ENCODE peak calls at places on chromosome 4, in eight cellular contexts. One of them, this sample, is unnamed.

GRCh38 chr4:47061435-47061834 is 30.1 kb downstream of the GABRB1 start:
- DNase-seq in heart left ventricle: no peak
- DNase-seq in transverse colon: no peak
- DNase-seq in tibial nerve: no peak
- DNase-seq in right lobe of liver: no peak
- DNase-seq in breast epithelium: no peak
- DNase-seq in stomach: no peak
- DNase-seq in endothelial cell of umbilical vein: no peak
- DNase-seq in this sample: no peak

GRCh38 chr4:48025005-48025404 is 8.4 kb downstream of the NIPAL1 start:
- DNase-seq in heart left ventricle: no peak
- DNase-seq in transverse colon: no peak
- DNase-seq in tibial nerve: no peak
- DNase-seq in right lobe of liver: no peak
- DNase-seq in breast epithelium: no peak
- DNase-seq in stomach: no peak
- DNase-seq in endothelial cell of umbilical vein: no peak
- DNase-seq in this sample: no peak

GRCh38 chr4:121697626-121698025 is 846 bp upstream of the ANXA5 start:
- DNase-seq in heart left ventricle: no peak
- DNase-seq in transverse colon: no peak
- DNase-seq in tibial nerve: no peak
- DNase-seq in right lobe of liver: no peak
- DNase-seq in breast epithelium: no peak
- DNase-seq in stomach: no peak
- DNase-seq in endothelial cell of umbilical vein: no peak
- DNase-seq in this sample: peak

GRCh38 chr4:1218892-1219552 is 29.9 kb downstream of the CTBP1 start:
- DNase-seq in heart left ventricle: no peak
- DNase-seq in transverse colon: peak
- DNase-seq in tibial nerve: no peak
- DNase-seq in right lobe of liver: no peak
- DNase-seq in breast epithelium: no peak
- DNase-seq in stomach: no peak
- DNase-seq in endothelial cell of umbilical vein: no peak
- DNase-seq in this sample: no peak

GRCh38 chr4:101019313-101019712 is 328.0 kb downstream of the PPP3CA start:
- DNase-seq in heart left ventricle: no peak
- DNase-seq in transverse colon: no peak
- DNase-seq in tibial nerve: no peak
- DNase-seq in right lobe of liver: no peak
- DNase-seq in breast epithelium: no peak
- DNase-seq in stomach: no peak
- DNase-seq in endothelial cell of umbilical vein: no peak
- DNase-seq in this sample: no peak

GRCh38 chr4:128958194-128958593 is 135.1 kb downstream of the SCLT1 start:
- DNase-seq in heart left ventricle: no peak
- DNase-seq in transverse colon: no peak
- DNase-seq in tibial nerve: no peak
- DNase-seq in right lobe of liver: no peak
- DNase-seq in breast epithelium: no peak
- DNase-seq in stomach: no peak
- DNase-seq in endothelial cell of umbilical vein: no peak
- DNase-seq in this sample: no peak

GRCh38 chr4:929970-930625 is 2.0 kb downstream of the GAK start:
- DNase-seq in heart left ventricle: no peak
- DNase-seq in transverse colon: no peak
- DNase-seq in tibial nerve: no peak
- DNase-seq in right lobe of liver: peak
- DNase-seq in breast epithelium: no peak
- DNase-seq in stomach: peak
- DNase-seq in endothelial cell of umbilical vein: no peak
- DNase-seq in this sample: peak

GRCh38 chr4:108415389-108415788 is 205.0 kb upstream of the RPL34 start:
- DNase-seq in heart left ventricle: no peak
- DNase-seq in transverse colon: no peak
- DNase-seq in tibial nerve: no peak
- DNase-seq in right lobe of liver: no peak
- DNase-seq in breast epithelium: no peak
- DNase-seq in stomach: no peak
- DNase-seq in endothelial cell of umbilical vein: no peak
- DNase-seq in this sample: no peak

GRCh38 chr4:177380730-177381287 is 61.4 kb downstream of the AGA start:
- DNase-seq in heart left ventricle: no peak
- DNase-seq in transverse colon: no peak
- DNase-seq in tibial nerve: no peak
- DNase-seq in right lobe of liver: no peak
- DNase-seq in breast epithelium: no peak
- DNase-seq in stomach: no peak
- DNase-seq in endothelial cell of umbilical vein: no peak
- DNase-seq in this sample: peak

GRCh38 chr4:20474119-20474518 is 222.4 kb downstream of the SLIT2 start:
- DNase-seq in heart left ventricle: no peak
- DNase-seq in transverse colon: no peak
- DNase-seq in tibial nerve: no peak
- DNase-seq in right lobe of liver: no peak
- DNase-seq in breast epithelium: no peak
- DNase-seq in stomach: no peak
- DNase-seq in endothelial cell of umbilical vein: peak
- DNase-seq in this sample: no peak

GRCh38 chr4:83112239-83112638 is 2.3 kb downstream of the PLAC8 start:
- DNase-seq in heart left ventricle: no peak
- DNase-seq in transverse colon: peak
- DNase-seq in tibial nerve: no peak
- DNase-seq in right lobe of liver: no peak
- DNase-seq in breast epithelium: no peak
- DNase-seq in stomach: no peak
- DNase-seq in endothelial cell of umbilical vein: no peak
- DNase-seq in this sample: no peak

GRCh38 chr4:100075486-100076270 is 114.6 kb downstream of the DDIT4L start:
- DNase-seq in heart left ventricle: no peak
- DNase-seq in transverse colon: no peak
- DNase-seq in tibial nerve: no peak
- DNase-seq in right lobe of liver: no peak
- DNase-seq in breast epithelium: no peak
- DNase-seq in stomach: no peak
- DNase-seq in endothelial cell of umbilical vein: no peak
- DNase-seq in this sample: no peak

GRCh38 chr4:138959421-138959820 is 56.2 kb upstream of the NOCT start:
- DNase-seq in heart left ventricle: no peak
- DNase-seq in transverse colon: no peak
- DNase-seq in tibial nerve: no peak
- DNase-seq in right lobe of liver: no peak
- DNase-seq in breast epithelium: no peak
- DNase-seq in stomach: no peak
- DNase-seq in endothelial cell of umbilical vein: no peak
- DNase-seq in this sample: no peak

GRCh38 chr4:76969941-76970529 is 20.5 kb downstream of the SEPTIN11 start:
- DNase-seq in heart left ventricle: no peak
- DNase-seq in transverse colon: no peak
- DNase-seq in tibial nerve: no peak
- DNase-seq in right lobe of liver: no peak
- DNase-seq in breast epithelium: no peak
- DNase-seq in stomach: no peak
- DNase-seq in endothelial cell of umbilical vein: no peak
- DNase-seq in this sample: no peak

GRCh38 chr4:141713185-141713584 is 76.8 kb downstream of the IL15 start:
- DNase-seq in heart left ventricle: no peak
- DNase-seq in transverse colon: no peak
- DNase-seq in tibial nerve: no peak
- DNase-seq in right lobe of liver: no peak
- DNase-seq in breast epithelium: no peak
- DNase-seq in stomach: no peak
- DNase-seq in endothelial cell of umbilical vein: peak
- DNase-seq in this sample: no peak

GRCh38 chr4:1017706-1018105 is 6.3 kb downstream of the FGFRL1 start:
- DNase-seq in heart left ventricle: no peak
- DNase-seq in transverse colon: no peak
- DNase-seq in tibial nerve: no peak
- DNase-seq in right lobe of liver: no peak
- DNase-seq in breast epithelium: no peak
- DNase-seq in stomach: no peak
- DNase-seq in endothelial cell of umbilical vein: no peak
- DNase-seq in this sample: no peak

GRCh38 chr4:6269651-6270511 is at the start of gene WFS1:
- DNase-seq in heart left ventricle: peak
- DNase-seq in transverse colon: peak
- DNase-seq in tibial nerve: peak
- DNase-seq in right lobe of liver: peak
- DNase-seq in breast epithelium: peak
- DNase-seq in stomach: peak
- DNase-seq in endothelial cell of umbilical vein: peak
- DNase-seq in this sample: peak

GRCh38 chr4:186723207-186724047 is at the start of gene FAT1:
- DNase-seq in heart left ventricle: peak
- DNase-seq in transverse colon: peak
- DNase-seq in tibial nerve: peak
- DNase-seq in right lobe of liver: peak
- DNase-seq in breast epithelium: peak
- DNase-seq in stomach: peak
- DNase-seq in endothelial cell of umbilical vein: peak
- DNase-seq in this sample: peak
- TF ChIP-seq POLR2A in heart left ventricle: no peak
- TF ChIP-seq POLR2A in transverse colon: peak
- TF ChIP-seq POLR2A in tibial nerve: peak
- TF ChIP-seq POLR2A in right lobe of liver: peak
- TF ChIP-seq POLR2A in breast epithelium: no peak
- TF ChIP-seq POLR2A in stomach: no peak
- TF ChIP-seq POLR2A in endothelial cell of umbilical vein: no peak
- TF ChIP-seq POLR2A in this sample: no peak

GRCh38 chr4:102827674-102828496 is 534 bp upstream of the UBE2D3 start:
- DNase-seq in heart left ventricle: peak
- DNase-seq in transverse colon: peak
- DNase-seq in tibial nerve: peak
- DNase-seq in right lobe of liver: peak
- DNase-seq in breast epithelium: peak
- DNase-seq in stomach: peak
- DNase-seq in endothelial cell of umbilical vein: peak
- DNase-seq in this sample: peak

GRCh38 chr4:102825261-102826071 is 1.9 kb downstream of the UBE2D3 start:
- DNase-seq in heart left ventricle: peak
- DNase-seq in transverse colon: peak
- DNase-seq in tibial nerve: peak
- DNase-seq in right lobe of liver: peak
- DNase-seq in breast epithelium: no peak
- DNase-seq in stomach: no peak
- DNase-seq in endothelial cell of umbilical vein: peak
- DNase-seq in this sample: peak

GRCh38 chr4:102828497-102828808 is 1.1 kb upstream of the UBE2D3 start:
- DNase-seq in heart left ventricle: no peak
- DNase-seq in transverse colon: no peak
- DNase-seq in tibial nerve: no peak
- DNase-seq in right lobe of liver: no peak
- DNase-seq in breast epithelium: no peak
- DNase-seq in stomach: no peak
- DNase-seq in endothelial cell of umbilical vein: no peak
- DNase-seq in this sample: no peak

GRCh38 chr4:102826105-102826889 is 1.1 kb downstream of the UBE2D3 start:
- DNase-seq in heart left ventricle: no peak
- DNase-seq in transverse colon: no peak
- DNase-seq in tibial nerve: no peak
- DNase-seq in right lobe of liver: no peak
- DNase-seq in breast epithelium: no peak
- DNase-seq in stomach: no peak
- DNase-seq in endothelial cell of umbilical vein: no peak
- DNase-seq in this sample: no peak

DNA sequence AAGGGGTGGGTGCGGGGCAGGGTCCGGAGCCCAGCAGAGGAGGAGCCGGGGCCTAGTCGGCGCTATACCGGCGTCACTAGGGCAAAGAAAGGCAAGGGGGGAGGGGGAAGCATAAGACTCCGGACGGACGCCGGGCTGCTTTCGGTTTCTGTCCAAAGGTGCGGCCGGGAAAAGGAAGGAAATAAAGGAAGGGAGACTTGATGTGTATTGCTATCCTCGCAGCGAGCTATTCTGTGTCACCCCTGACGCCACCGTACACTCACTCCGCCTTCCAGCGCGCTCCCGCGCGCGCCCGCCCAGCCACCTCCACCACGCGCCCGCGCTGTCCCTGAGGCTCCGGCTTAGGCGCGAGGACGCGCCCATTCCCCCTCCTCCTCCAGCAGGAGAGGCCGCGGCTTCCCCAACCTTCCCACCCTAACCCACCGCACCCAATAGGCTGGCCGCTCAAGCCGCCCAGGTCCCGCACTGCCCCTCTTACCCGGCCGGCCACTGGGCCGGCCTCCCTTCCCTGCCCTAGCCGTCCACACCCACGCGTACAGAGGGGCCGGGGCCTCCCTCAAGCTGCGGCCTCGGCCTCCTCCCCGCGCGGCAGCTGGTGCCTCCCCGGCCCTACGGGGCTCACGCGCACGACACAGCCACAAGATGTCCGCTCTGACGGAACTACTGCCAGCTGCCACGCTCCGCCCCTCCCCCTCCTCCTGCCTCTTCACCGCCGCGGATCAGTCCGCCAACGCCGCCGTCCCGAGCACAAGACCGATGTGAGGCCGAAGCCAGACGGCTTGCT is at the start of gene UBE2D3:
- DNase-seq in heart left ventricle: peak
- DNase-seq in transverse colon: peak
- DNase-seq in tibial nerve: peak
- DNase-seq in right lobe of liver: peak
- DNase-seq in breast epithelium: peak
- DNase-seq in stomach: peak
- DNase-seq in endothelial cell of umbilical vein: peak
- DNase-seq in this sample: peak
- TF ChIP-seq POLR2A in heart left ventricle: peak
- TF ChIP-seq POLR2A in transverse colon: peak
- TF ChIP-seq POLR2A in tibial nerve: peak
- TF ChIP-seq POLR2A in right lobe of liver: peak
- TF ChIP-seq POLR2A in breast epithelium: peak
- TF ChIP-seq POLR2A in stomach: peak
- TF ChIP-seq POLR2A in endothelial cell of umbilical vein: peak
- TF ChIP-seq POLR2A in this sample: peak

GRCh38 chr4:161629694-161630441 is 533.9 kb downstream of the FSTL5 start:
- DNase-seq in heart left ventricle: no peak
- DNase-seq in transverse colon: no peak
- DNase-seq in tibial nerve: no peak
- DNase-seq in right lobe of liver: no peak
- DNase-seq in breast epithelium: no peak
- DNase-seq in stomach: no peak
- DNase-seq in endothelial cell of umbilical vein: peak
- DNase-seq in this sample: no peak
- TF ChIP-seq POLR2A in heart left ventricle: no peak
- TF ChIP-seq POLR2A in transverse colon: no peak
- TF ChIP-seq POLR2A in tibial nerve: no peak
- TF ChIP-seq POLR2A in right lobe of liver: no peak
- TF ChIP-seq POLR2A in breast epithelium: no peak
- TF ChIP-seq POLR2A in stomach: no peak
- TF ChIP-seq POLR2A in endothelial cell of umbilical vein: no peak
- TF ChIP-seq POLR2A in this sample: no peak

GRCh38 chr4:155371432-155372043 is 5.2 kb downstream of the MAP9 start:
- DNase-seq in heart left ventricle: no peak
- DNase-seq in transverse colon: no peak
- DNase-seq in tibial nerve: no peak
- DNase-seq in right lobe of liver: no peak
- DNase-seq in breast epithelium: no peak
- DNase-seq in stomach: no peak
- DNase-seq in endothelial cell of umbilical vein: peak
- DNase-seq in this sample: peak

GRCh38 chr4:155377281-155377680 is 516 bp upstream of the MAP9 start:
- DNase-seq in heart left ventricle: no peak
- DNase-seq in transverse colon: no peak
- DNase-seq in tibial nerve: no peak
- DNase-seq in right lobe of liver: no peak
- DNase-seq in breast epithelium: no peak
- DNase-seq in stomach: no peak
- DNase-seq in endothelial cell of umbilical vein: no peak
- DNase-seq in this sample: no peak

GRCh38 chr4:155376387-155377268 is at the start of gene MAP9:
- DNase-seq in heart left ventricle: peak
- DNase-seq in transverse colon: peak
- DNase-seq in tibial nerve: peak
- DNase-seq in right lobe of liver: peak
- DNase-seq in breast epithelium: peak
- DNase-seq in stomach: peak
- DNase-seq in endothelial cell of umbilical vein: peak
- DNase-seq in this sample: peak
- TF ChIP-seq POLR2A in heart left ventricle: no peak
- TF ChIP-seq POLR2A in transverse colon: no peak
- TF ChIP-seq POLR2A in tibial nerve: no peak
- TF ChIP-seq POLR2A in right lobe of liver: no peak
- TF ChIP-seq POLR2A in breast epithelium: no peak
- TF ChIP-seq POLR2A in stomach: no peak
- TF ChIP-seq POLR2A in endothelial cell of umbilical vein: no peak
- TF ChIP-seq POLR2A in this sample: no peak

This sample was measured in erythroblast.